ENCODE peak calls at places on chromosomes 6 and 20, in seven cellular contexts. K, B, Z, D, C, J and X are unnamed samples.
A peak's percentile ranks its signal among the peaks of the same experiment; 100 is the strongest.

GRCh38 chr6:84685983-84686584 is 78.3 kb downstream of the TBX18 start:
- DNase-seq in B (no peak), J (no peak), K (no peak), Z (no peak), C (no peak), D (peak; percentile 2), X (no peak)

GRCh38 chr6:157276134-157276532 is 47.2 kb downstream of the TMEM242 start:
- DNase-seq in J (no peak), D (no peak), K (no peak), Z (no peak), B (no peak), C (no peak), X (no peak)

GRCh38 chr6:15491986-15492269 is 170.9 kb downstream of the DTNBP1 start:
- DNase-seq in C (no peak), J (no peak), K (no peak), D (no peak), B (no peak), Z (no peak), X (no peak)

GRCh38 chr6:5501837-5502236 is 240.5 kb downstream of the FARS2 start:
- DNase-seq in Z (no peak), K (no peak), D (no peak), B (no peak), J (no peak), C (no peak), X (no peak)

GRCh38 chr6:79101164-79101563 is 23.1 kb upstream of the PHIP start:
- DNase-seq in C (no peak), B (no peak), K (no peak), Z (no peak), D (no peak), J (no peak), X (no peak)

GRCh38 chr6:44100088-44100550 is 27.1 kb downstream of the MRPL14 start:
- DNase-seq in K (no peak), D (peak; percentile 38), B (no peak), Z (peak; percentile 59), C (no peak), J (no peak), X (no peak)

GRCh38 chr6:72547020-72547419 is 74.8 kb upstream of the KCNQ5 start:
- DNase-seq in K (no peak), D (no peak), Z (no peak), B (no peak), C (no peak), J (no peak), X (no peak)

GRCh38 chr6:137013031-137013430 is 31.7 kb downstream of the IL20RA start:
- DNase-seq in Z (no peak), D (no peak), K (no peak), J (no peak), B (no peak), C (no peak), X (no peak)

GRCh38 chr6:157715766-157716171 is 107.3 kb upstream of the SNX9 start:
- DNase-seq in J (peak; percentile 87), K (peak; percentile 89), C (no peak), D (no peak), Z (no peak), B (peak; percentile 66), X (no peak)

GRCh38 chr6:27503436-27504030 is 30.6 kb upstream of the ZNF184 start:
- DNase-seq in J (no peak), C (no peak), Z (peak; percentile 43), B (peak; percentile 31), K (peak; percentile 82), D (no peak), X (no peak)

GRCh38 chr6:53095716-53096115 is 30.5 kb downstream of the FBXO9 start:
- DNase-seq in Z (no peak), J (no peak), B (no peak), K (no peak), C (no peak), D (no peak), X (no peak)

GRCh38 chr6:132132911-132133639 is 181.9 kb upstream of the CCN2 start:
- DNase-seq in K (no peak), C (no peak), Z (no peak), J (no peak), B (no peak), D (no peak), X (no peak)

GRCh38 chr6:155301867-155302266 is 12.4 kb downstream of the TFB1M start:
- DNase-seq in K (no peak), C (no peak), Z (no peak), B (no peak), D (no peak), J (no peak), X (no peak)

GRCh38 chr20:8043687-8044278 is 24.2 kb upstream of the TMX4 start:
- DNase-seq in B (no peak), K (no peak), J (no peak), D (peak; percentile 71), Z (no peak), C (no peak), X (no peak)

GRCh38 chr6:111980168-111980567 is 73.7 kb upstream of the CCN6 start:
- DNase-seq in J (no peak), C (no peak), D (no peak), Z (no peak), B (no peak), K (no peak), X (peak; percentile 90)

GRCh38 chr20:48722002-48722731 is 105.6 kb downstream of the PREX1 start:
- DNase-seq in Z (peak; percentile 38), C (no peak), K (no peak), J (no peak), B (no peak), D (no peak), X (no peak)

GRCh38 chr6:7441048-7441775 is 51.6 kb downstream of the RIOK1 start:
- DNase-seq in C (peak; percentile 83), B (no peak), Z (no peak), K (no peak), J (no peak), D (no peak), X (no peak)

GRCh38 chr6:170295519-170296422 is 4.9 kb upstream of the DLL1 start:
- DNase-seq in D (no peak), K (no peak), C (peak; percentile 90), B (no peak), J (no peak), Z (peak; percentile 37), X (no peak)

GRCh38 chr20:43590392-43591303 is at the start of gene IFT52:
- DNase-seq in C (peak; percentile 98), K (peak; percentile 94), D (peak; percentile 84), Z (peak; percentile 93), J (peak; percentile 96), B (peak; percentile 88), X (peak; percentile 98)
- TF ChIP-seq EP300 in C (no peak), K (no peak), D (no peak), Z (no peak), J (no peak), B (peak; percentile 85), X (no peak)

DNA sequence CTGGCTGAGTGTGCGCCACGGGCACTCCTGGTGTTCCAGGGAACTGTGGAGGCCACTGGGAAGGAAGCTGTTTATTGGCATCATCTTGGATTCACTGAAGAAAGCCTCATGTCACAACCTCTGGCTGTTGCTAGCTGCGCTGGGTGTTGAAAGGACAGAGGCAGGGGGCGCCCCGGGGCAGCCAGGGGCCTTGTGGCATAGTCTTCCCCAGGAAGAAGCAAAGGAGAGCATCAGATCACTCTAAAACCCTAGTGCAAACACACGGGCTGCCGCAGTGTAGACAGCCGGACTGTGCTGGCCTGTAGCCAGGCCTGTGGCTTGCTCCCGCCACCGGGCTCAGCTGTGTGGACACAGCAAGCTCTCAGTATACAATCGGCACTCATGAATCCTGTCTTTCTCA is 23.8 kb upstream of the SMOC2 start:
- DNase-seq in D (no peak), K (no peak), J (peak; percentile 77), Z (no peak), B (no peak), C (peak; percentile 70), X (no peak)
- TF ChIP-seq CTCF in D (no peak), K (no peak), J (no peak), Z (no peak), B (no peak), C (no peak), X (no peak)

DNA sequence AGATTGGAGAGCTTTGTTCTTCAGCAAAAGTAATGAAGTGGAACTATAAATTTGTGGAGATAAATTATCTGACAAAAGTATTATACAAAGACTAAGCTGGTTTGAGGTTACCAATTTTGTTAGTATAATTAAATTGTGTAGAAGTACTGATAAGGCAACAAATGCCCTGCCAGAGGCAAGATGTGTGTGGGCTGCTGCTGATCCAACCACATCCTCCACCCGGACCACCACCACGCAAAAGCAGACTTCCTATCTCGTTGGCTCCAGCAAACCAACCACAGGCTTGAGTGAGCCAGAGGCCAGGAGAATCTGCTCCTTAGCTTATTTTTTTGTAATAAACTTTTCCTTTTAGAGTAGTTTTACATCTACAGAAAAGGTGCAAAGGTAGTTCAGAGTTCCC is 1.1 kb upstream of the MYLK4 start:
- DNase-seq in D (no peak), C (no peak), Z (no peak), K (no peak), J (no peak), B (no peak), X (no peak)
- TF ChIP-seq EP300 in D (no peak), C (no peak), Z (no peak), K (no peak), J (no peak), B (no peak), X (no peak)

GRCh38 chr6:160160450-160160849 is 38.8 kb downstream of the SLC22A1 start:
- DNase-seq in Z (peak; percentile 65), D (no peak), J (no peak), C (no peak), B (no peak), K (no peak), X (peak; percentile 74)
- TF ChIP-seq CTCF in Z (no peak), D (peak; percentile 13), J (no peak), C (no peak), B (no peak), K (no peak), X (no peak)

DNA sequence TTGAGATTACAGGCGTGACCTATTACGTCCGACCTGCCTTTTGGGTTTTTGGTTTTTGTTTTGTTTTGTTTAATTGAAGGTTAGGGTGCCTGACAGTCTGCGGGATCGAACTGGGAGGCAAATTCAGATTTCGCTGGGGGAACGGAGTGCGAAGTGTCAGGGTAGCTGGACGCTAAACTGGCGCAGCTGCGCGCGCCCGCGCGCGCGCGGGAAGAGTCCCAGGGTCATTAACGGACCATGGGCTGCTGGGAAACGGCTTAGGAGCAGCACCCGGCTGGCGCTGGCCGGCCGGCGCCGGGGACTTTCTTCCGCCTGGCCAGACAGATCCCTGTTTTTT is 6.8 kb downstream of the HSPA1B start:
- DNase-seq in B (peak; percentile 65), C (peak; percentile 98), D (peak; percentile 77), K (peak; percentile 88), Z (peak; percentile 87), J (peak; percentile 88), X (peak; percentile 97)
- TF ChIP-seq EP300 in B (peak; percentile 89), C (no peak), D (no peak), K (no peak), Z (no peak), J (no peak), X (no peak)